ENCODE peak calls at places on chromosomes 5 and 9, in six cellular contexts. X is OCI-LY7, M is BE2C, J is AG10803, E is HCT116, Z is heart left ventricle. L is an unnamed sample.

GRCh38 chr9:27861887-27862286 is 288.6 kb upstream of the C9orf72 start:
- DNase-seq in J (peak; percentile 8), M (no peak), X (no peak), E (no peak), Z (no peak), L (peak; percentile 6)

GRCh38 chr5:1278656-1279442 is 16.0 kb downstream of the TERT start:
- DNase-seq in M (no peak), J (no peak), E (no peak), Z (peak; percentile 57), X (no peak), L (no peak)

GRCh38 chr5:74141053-74141452 is 499.5 kb downstream of the ENC1 start:
- DNase-seq in M (no peak), E (no peak), J (peak; percentile 38), Z (no peak), X (no peak), L (peak; percentile 2)

GRCh38 chr9:124197177-124198095 is 60.3 kb upstream of the NEK6 start:
- DNase-seq in X (peak; percentile 84), M (no peak), E (no peak), J (no peak), Z (no peak), L (no peak)

GRCh38 chr5:39164016-39164415 is 55.3 kb downstream of the FYB1 start:
- DNase-seq in E (no peak), X (no peak), J (no peak), Z (no peak), M (no peak), L (no peak)

GRCh38 chr5:68708156-68708841 is 385.5 kb upstream of the SLC30A5 start:
- DNase-seq in J (no peak), X (no peak), Z (no peak), E (no peak), M (no peak), L (no peak)

GRCh38 chr5:18551716-18552115 is 917.5 kb downstream of the TAF11L14 start:
- DNase-seq in X (no peak), M (no peak), Z (no peak), E (no peak), J (no peak), L (no peak)

GRCh38 chr5:52757991-52758390 is 29.7 kb upstream of the ITGA1 start:
- DNase-seq in J (no peak), X (no peak), M (no peak), Z (no peak), E (no peak), L (peak; percentile 66)

GRCh38 chr5:95852567-95852966 is 30.0 kb upstream of the GLRX start:
- DNase-seq in Z (no peak), M (no peak), X (no peak), J (no peak), E (no peak), L (no peak)

GRCh38 chr5:33539192-33539591 is 98.4 kb downstream of the TARS1 start:
- DNase-seq in J (no peak), X (no peak), E (no peak), Z (no peak), M (no peak), L (no peak)

GRCh38 chr5:65262094-65262493 is 219.6 kb downstream of the ADAMTS6 start:
- DNase-seq in X (no peak), M (peak; percentile 45), E (no peak), Z (no peak), J (no peak), L (peak; percentile 18)

GRCh38 chr9:134800791-134801339 is 79.7 kb upstream of the FCN2 start:
- DNase-seq in M (peak; percentile 30), Z (no peak), E (no peak), X (no peak), J (no peak), L (no peak)

GRCh38 chr5:139744471-139745120 is 51.0 kb upstream of the PSD2 start:
- DNase-seq in J (no peak), E (no peak), Z (no peak), X (no peak), M (no peak), L (no peak)

GRCh38 chr5:131462479-131462878 is 172.6 kb downstream of the RAPGEF6 start:
- DNase-seq in Z (no peak), J (no peak), X (no peak), E (no peak), M (no peak), L (no peak)

GRCh38 chr9:3525836-3526165 is at the start of gene RFX3:
- DNase-seq in E (peak; percentile 84), X (peak; percentile 92), M (peak; percentile 92), Z (peak; percentile 95), J (peak; percentile 99), L (peak; percentile 96)

GRCh38 chr9:84315278-84315877 is 25.2 kb downstream of the SLC28A3 start:
- DNase-seq in Z (no peak), X (peak; percentile 40), M (peak; percentile 60), E (peak; percentile 61), J (peak; percentile 66), L (peak; percentile 72)

GRCh38 chr5:151617383-151617840 is 26.3 kb upstream of the FAT2 start:
- DNase-seq in M (no peak), E (no peak), J (no peak), Z (no peak), X (no peak), L (peak; percentile 50)

GRCh38 chr9:124149992-124150391 is 107.8 kb upstream of the NEK6 start:
- DNase-seq in M (no peak), E (no peak), Z (no peak), X (no peak), J (no peak), L (peak; percentile 34)

GRCh38 chr9:126051446-126052130 is 275.0 kb upstream of the MVB12B start:
- DNase-seq in M (no peak), J (no peak), Z (no peak), X (no peak), E (no peak), L (no peak)

GRCh38 chr9:126052791-126053190 is 273.8 kb upstream of the MVB12B start:
- DNase-seq in E (no peak), Z (no peak), X (no peak), J (no peak), M (no peak), L (no peak)

GRCh38 chr9:126049088-126049487 is 277.5 kb upstream of the MVB12B start:
- DNase-seq in M (no peak), X (no peak), J (no peak), E (no peak), Z (no peak), L (no peak)

GRCh38 chr9:126049896-126050604 is 276.6 kb upstream of the MVB12B start:
- DNase-seq in X (no peak), Z (no peak), J (no peak), E (no peak), M (no peak), L (no peak)

GRCh38 chr9:126050605-126050990 is 276.0 kb upstream of the MVB12B start:
- DNase-seq in E (no peak), Z (no peak), M (no peak), X (no peak), J (no peak), L (no peak)
- TF ChIP-seq CTCF in E (no peak), Z (no peak), M (no peak), X (no peak), J (no peak), L (no peak)

GRCh38 chr9:94668424-94668916 is 29.2 kb upstream of the FBP1 start:
- DNase-seq in Z (no peak), M (no peak), X (no peak), E (no peak), J (no peak), L (no peak)
- TF ChIP-seq CTCF in Z (no peak), M (no peak), X (no peak), E (no peak), J (no peak), L (no peak)

DNA sequence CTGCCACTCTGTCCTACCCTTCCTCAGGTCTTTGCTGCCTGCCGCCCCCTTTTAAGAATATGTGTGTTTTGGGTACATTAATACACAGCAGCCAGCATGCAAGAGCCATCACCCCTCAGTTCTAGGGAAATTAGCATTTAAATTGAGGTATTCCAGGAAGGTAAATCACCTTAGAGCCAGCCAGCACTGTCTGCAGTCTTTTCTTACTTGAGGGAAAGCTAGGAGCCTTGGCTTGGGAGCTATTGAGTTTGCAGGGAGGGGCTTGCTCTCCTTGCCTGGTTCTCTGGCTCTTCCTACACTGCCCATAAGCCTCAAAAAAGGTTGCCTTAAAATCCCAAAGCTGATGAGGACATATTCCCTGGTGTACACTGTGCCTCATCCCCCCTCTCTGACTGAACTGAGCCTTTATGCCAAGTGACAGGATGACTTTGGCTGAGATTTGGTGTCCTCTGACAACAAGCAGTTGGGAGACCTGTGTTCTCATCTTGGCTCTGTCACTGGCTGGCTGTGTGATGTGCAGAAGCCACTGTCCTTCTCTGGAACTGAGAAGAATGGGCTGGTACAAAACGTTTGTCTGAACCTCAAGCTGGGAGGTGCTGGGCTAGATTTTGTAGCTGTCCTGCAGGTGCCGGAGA is 54.1 kb downstream of the TRIM32 start:
- DNase-seq in Z (no peak), X (no peak), M (no peak), E (no peak), J (no peak), L (no peak)
- TF ChIP-seq CTCF in Z (no peak), X (no peak), M (no peak), E (no peak), J (no peak), L (no peak)

GRCh38 chr9:136111910-136112309 is 6.8 kb downstream of the TMEM250 start:
- DNase-seq in E (no peak), Z (no peak), J (no peak), M (no peak), X (no peak), L (no peak)

GRCh38 chr9:136108648-136109266 is 9.9 kb downstream of the TMEM250 start:
- DNase-seq in E (no peak), M (no peak), J (no peak), X (no peak), Z (no peak), L (no peak)

GRCh38 chr9:136111190-136111589 is 7.5 kb downstream of the TMEM250 start:
- DNase-seq in J (no peak), E (no peak), M (no peak), X (no peak), Z (no peak), L (no peak)

GRCh38 chr9:136109351-136110081 is 9.2 kb downstream of the TMEM250 start:
- DNase-seq in M (peak; percentile 98), J (peak; percentile 86), X (peak; percentile 75), Z (peak; percentile 97), E (peak; percentile 71), L (peak; percentile 91)

GRCh38 chr9:136110082-136111061 is 8.3 kb downstream of the TMEM250 start:
- DNase-seq in M (no peak), E (no peak), J (peak; percentile 22), Z (no peak), X (no peak), L (no peak)
- TF ChIP-seq CTCF in M (peak; percentile 16), E (peak; percentile 11), J (peak; percentile 28), Z (no peak), X (no peak), L (no peak)

DNA sequence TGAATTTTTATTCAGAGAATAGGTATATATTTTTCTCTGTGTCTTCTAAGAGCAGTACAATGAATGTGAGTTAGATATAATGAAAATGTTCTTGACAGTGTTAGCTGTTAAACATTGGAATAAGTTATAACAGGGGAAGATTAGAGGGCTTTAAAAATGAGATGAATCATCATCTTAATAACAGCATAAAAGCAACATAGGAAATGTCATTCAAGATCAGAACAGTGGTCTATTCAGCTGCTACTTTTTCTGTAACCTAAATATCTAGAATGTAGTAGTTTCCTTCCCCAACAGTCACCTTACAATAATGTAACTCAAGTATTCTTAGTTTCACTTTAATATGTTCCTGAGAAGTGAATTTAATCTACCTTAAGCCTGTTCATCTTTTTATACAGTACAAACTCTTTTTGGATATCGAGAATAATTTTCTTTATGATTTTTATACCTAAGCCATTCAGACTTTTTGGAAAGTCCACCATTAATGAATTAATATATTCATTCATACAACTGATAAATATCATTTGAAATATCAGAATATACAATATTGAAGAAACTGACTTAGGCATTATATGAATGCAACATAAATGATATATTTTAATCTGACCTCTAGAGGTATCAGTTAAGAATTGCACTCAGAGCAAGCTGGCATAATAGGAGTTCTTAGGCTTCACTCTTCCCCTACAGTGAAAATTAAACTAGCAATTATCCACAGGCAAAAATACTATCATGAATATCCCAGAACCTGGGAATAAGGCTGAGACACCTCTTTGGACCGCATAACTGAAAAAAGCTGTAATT is 66.1 kb upstream of the EDIL3 start:
- DNase-seq in J (peak; percentile 4), M (no peak), Z (no peak), X (peak; percentile 1), E (no peak), L (peak; percentile 9)
- TF ChIP-seq CTCF in J (peak; percentile 52), M (peak; percentile 52), Z (peak; percentile 41), X (peak; percentile 57), E (peak; percentile 50), L (peak; percentile 23)